ENCODE peak calls at places on chromosome 1, in seven cellular contexts. One of them, this sample, is unnamed.

GRCh38 chr1:9861371-9861770 is 37.6 kb upstream of the CLSTN1 start:
- DNase-seq in pulmonary artery endothelial cell: no peak
- DNase-seq in uterus: no peak
- DNase-seq in GM20000: no peak
- DNase-seq in left cardiac atrium: no peak
- DNase-seq in Caki2: no peak
- DNase-seq in mesendoderm: peak
- DNase-seq in this sample: peak

GRCh38 chr1:85148524-85149250 is 52.1 kb downstream of the SYDE2 start:
- DNase-seq in pulmonary artery endothelial cell: no peak
- DNase-seq in Caki2: no peak
- DNase-seq in GM20000: peak
- DNase-seq in uterus: no peak
- DNase-seq in left cardiac atrium: no peak
- DNase-seq in mesendoderm: no peak
- DNase-seq in this sample: no peak

GRCh38 chr1:29433830-29434229 is 197.5 kb downstream of the PTPRU start:
- DNase-seq in GM20000: no peak
- DNase-seq in mesendoderm: no peak
- DNase-seq in left cardiac atrium: no peak
- DNase-seq in uterus: no peak
- DNase-seq in pulmonary artery endothelial cell: no peak
- DNase-seq in Caki2: no peak
- DNase-seq in this sample: no peak

GRCh38 chr1:57218487-57219079 is 205.3 kb downstream of the DAB1 start:
- DNase-seq in uterus: no peak
- DNase-seq in mesendoderm: peak
- DNase-seq in left cardiac atrium: no peak
- DNase-seq in pulmonary artery endothelial cell: no peak
- DNase-seq in Caki2: no peak
- DNase-seq in GM20000: no peak
- DNase-seq in this sample: peak

GRCh38 chr1:63190171-63190570 is 132.2 kb upstream of the FOXD3 start:
- DNase-seq in uterus: no peak
- DNase-seq in mesendoderm: peak
- DNase-seq in left cardiac atrium: no peak
- DNase-seq in pulmonary artery endothelial cell: no peak
- DNase-seq in Caki2: no peak
- DNase-seq in GM20000: no peak
- DNase-seq in this sample: peak

GRCh38 chr1:107139833-107140702 is 771 bp upstream of the NTNG1 start:
- DNase-seq in mesendoderm: peak
- DNase-seq in GM20000: peak
- DNase-seq in left cardiac atrium: peak
- DNase-seq in uterus: no peak
- DNase-seq in pulmonary artery endothelial cell: no peak
- DNase-seq in Caki2: peak
- DNase-seq in this sample: peak

GRCh38 chr1:2629627-2630497 is 3.0 kb downstream of the MMEL1 start:
- DNase-seq in left cardiac atrium: no peak
- DNase-seq in pulmonary artery endothelial cell: no peak
- DNase-seq in uterus: no peak
- DNase-seq in Caki2: no peak
- DNase-seq in GM20000: no peak
- DNase-seq in mesendoderm: no peak
- DNase-seq in this sample: peak

GRCh38 chr1:221741364-221741970 is 422 bp downstream of the DUSP10 start:
- DNase-seq in uterus: peak
- DNase-seq in GM20000: no peak
- DNase-seq in mesendoderm: no peak
- DNase-seq in pulmonary artery endothelial cell: no peak
- DNase-seq in left cardiac atrium: peak
- DNase-seq in Caki2: peak
- DNase-seq in this sample: peak

GRCh38 chr1:56963667-56964066 is 2.1 kb downstream of the C8B start:
- DNase-seq in uterus: no peak
- DNase-seq in Caki2: no peak
- DNase-seq in GM20000: no peak
- DNase-seq in mesendoderm: no peak
- DNase-seq in left cardiac atrium: no peak
- DNase-seq in pulmonary artery endothelial cell: no peak
- DNase-seq in this sample: no peak

GRCh38 chr1:24126023-24126671 is 14.2 kb upstream of the MYOM3 start:
- DNase-seq in Caki2: no peak
- DNase-seq in left cardiac atrium: no peak
- DNase-seq in uterus: peak
- DNase-seq in mesendoderm: no peak
- DNase-seq in GM20000: no peak
- DNase-seq in pulmonary artery endothelial cell: no peak
- DNase-seq in this sample: peak

GRCh38 chr1:200992382-200993101 is 31.0 kb downstream of the KIF21B start:
- DNase-seq in left cardiac atrium: no peak
- DNase-seq in pulmonary artery endothelial cell: no peak
- DNase-seq in Caki2: no peak
- DNase-seq in uterus: no peak
- DNase-seq in GM20000: no peak
- DNase-seq in mesendoderm: no peak
- DNase-seq in this sample: no peak

GRCh38 chr1:43058056-43058455 is 99.4 kb upstream of the SLC2A1 start:
- DNase-seq in Caki2: no peak
- DNase-seq in left cardiac atrium: no peak
- DNase-seq in pulmonary artery endothelial cell: no peak
- DNase-seq in uterus: no peak
- DNase-seq in GM20000: no peak
- DNase-seq in mesendoderm: no peak
- DNase-seq in this sample: no peak

GRCh38 chr1:25476186-25477097 is 45.7 kb downstream of the MACO1 start:
- DNase-seq in mesendoderm: no peak
- DNase-seq in uterus: no peak
- DNase-seq in GM20000: no peak
- DNase-seq in Caki2: no peak
- DNase-seq in left cardiac atrium: no peak
- DNase-seq in pulmonary artery endothelial cell: no peak
- DNase-seq in this sample: no peak

GRCh38 chr1:42177551-42177981 is 13.0 kb upstream of the GUCA2A start:
- DNase-seq in left cardiac atrium: peak
- DNase-seq in Caki2: peak
- DNase-seq in pulmonary artery endothelial cell: peak
- DNase-seq in uterus: peak
- DNase-seq in mesendoderm: no peak
- DNase-seq in GM20000: no peak
- DNase-seq in this sample: peak

GRCh38 chr1:18161690-18162089 is 54.1 kb downstream of the IGSF21 start:
- DNase-seq in uterus: no peak
- DNase-seq in mesendoderm: no peak
- DNase-seq in GM20000: no peak
- DNase-seq in pulmonary artery endothelial cell: no peak
- DNase-seq in left cardiac atrium: no peak
- DNase-seq in Caki2: no peak
- DNase-seq in this sample: no peak

GRCh38 chr1:177310326-177310725 is 139.6 kb downstream of the BRINP2 start:
- DNase-seq in pulmonary artery endothelial cell: no peak
- DNase-seq in mesendoderm: no peak
- DNase-seq in left cardiac atrium: no peak
- DNase-seq in Caki2: no peak
- DNase-seq in GM20000: no peak
- DNase-seq in uterus: no peak
- DNase-seq in this sample: no peak